ENCODE peak calls at places on chromosomes 3 and 15, in six cellular contexts. S is hippocampal formation, U is hypothalamus, C is activated T-cell treated with anti-CD3 and anti-CD28 coated beads for 24 hours, A is nucleus accumbens, P is aorta. N is an unnamed sample.

GRCh38 chr3:144041960-144042556 is 70.4 kb downstream of the DIPK2A start:
- DNase-seq in S (no peak), U (no peak), C (no peak), A (no peak), P (no peak), N (no peak)

GRCh38 chr3:24220859-24221657 is 273.6 kb downstream of the THRB start:
- DNase-seq in S (peak), U (no peak), C (no peak), A (no peak), P (peak), N (no peak)

GRCh38 chr3:183825380-183826161 is at the start of gene MAP6D1:
- DNase-seq in S (peak), U (peak), C (peak), A (no peak), P (no peak), N (peak)

GRCh38 chr3:184156522-184156955 is 1.4 kb downstream of the DVL3 start:
- DNase-seq in S (peak), U (peak), C (no peak), A (no peak), P (peak), N (peak)

GRCh38 chr15:64456634-64457108 is 3.7 kb upstream of the ZNF609 start:
- DNase-seq in S (no peak), U (no peak), C (no peak), A (no peak), P (no peak), N (no peak)

GRCh38 chr3:27312044-27312668 is 57.0 kb downstream of the NEK10 start:
- DNase-seq in S (peak), U (no peak), C (no peak), A (no peak), P (no peak), N (no peak)

GRCh38 chr15:41936649-41937567 is 35.4 kb downstream of the EHD4 start:
- DNase-seq in S (peak), U (no peak), C (peak), A (no peak), P (no peak), N (no peak)

GRCh38 chr3:156171517-156172267 is 51.3 kb downstream of the KCNAB1 start:
- DNase-seq in S (no peak), U (no peak), C (no peak), A (no peak), P (no peak), N (no peak)

GRCh38 chr3:169838511-169838910 is 25.8 kb upstream of the LRRC34 start:
- DNase-seq in S (no peak), U (no peak), C (no peak), A (no peak), P (no peak), N (no peak)

GRCh38 chr15:89899303-89899946 is 5.6 kb upstream of the AP3S2 start:
- DNase-seq in S (no peak), U (no peak), C (no peak), A (no peak), P (no peak), N (no peak)

GRCh38 chr15:66462630-66463029 is 34.9 kb downstream of the SNAPC5 start:
- DNase-seq in S (no peak), U (no peak), C (no peak), A (no peak), P (no peak), N (no peak)

GRCh38 chr15:98917417-98917816 is 90.2 kb downstream of the PGPEP1L start:
- DNase-seq in S (no peak), U (no peak), C (no peak), A (no peak), P (no peak), N (no peak)

GRCh38 chr3:159586587-159587202 is 401.9 kb upstream of the IL12A start:
- DNase-seq in S (peak), U (no peak), C (no peak), A (no peak), P (no peak), N (no peak)